ENCODE peak calls at places on chromosomes 3 and 15, in four cellular contexts. P, T, G and Q are unnamed samples.

GRCh38 chr3:66817946-66818557 is 180.1 kb upstream of the KBTBD8 start:
- DNase-seq in P (no peak), T (no peak), G (no peak), Q (no peak)

GRCh38 chr3:152127058-152127457 is 141.7 kb upstream of the MBNL1 start:
- DNase-seq in P (peak; percentile 35), T (no peak), G (no peak), Q (no peak)

GRCh38 chr3:133944641-133945441 is 49.2 kb upstream of the RAB6B start:
- DNase-seq in P (no peak), T (no peak), G (no peak), Q (no peak)

GRCh38 chr3:146843476-146843875 is 238.3 kb upstream of the PLSCR5 start:
- DNase-seq in P (no peak), T (no peak), G (no peak), Q (no peak)

GRCh38 chr15:93121994-93122910 is 33.2 kb upstream of the RGMA start:
- DNase-seq in P (no peak), T (no peak), G (no peak), Q (no peak)

GRCh38 chr3:47976135-47976758 is 40.0 kb downstream of the MAP4 start:
- DNase-seq in P (no peak), T (no peak), G (peak; percentile 42), Q (no peak)

GRCh38 chr3:167729591-167729990 is 5.1 kb downstream of the PDCD10 start:
- DNase-seq in P (no peak), T (no peak), G (no peak), Q (no peak)

GRCh38 chr3:24460974-24461373 is 33.7 kb downstream of the THRB start:
- DNase-seq in P (no peak), T (no peak), G (no peak), Q (no peak)

GRCh38 chr15:69324031-69324430 is 25.3 kb downstream of the PAQR5 start:
- DNase-seq in P (no peak), T (no peak), G (no peak), Q (no peak)